ENCODE peak calls at places on chromosomes 5 and 9, in six cellular contexts. T, O, D, L, H and W are unnamed samples.

GRCh38 chr9:134410078-134410834 is 84.0 kb downstream of the RXRA start:
- DNase-seq in T (no peak), O (no peak), D (no peak), L (no peak), H (no peak), W (no peak)

GRCh38 chr5:10253390-10253789 is 3.3 kb downstream of the CCT5 start:
- DNase-seq in T (no peak), O (no peak), D (no peak), L (no peak), H (no peak), W (no peak)

GRCh38 chr5:52674815-52675545 is 112.7 kb upstream of the ITGA1 start:
- DNase-seq in T (no peak), O (no peak), D (no peak), L (peak), H (peak), W (peak)

GRCh38 chr9:72140582-72140981 is 8.7 kb upstream of the GDA start:
- DNase-seq in T (no peak), O (no peak), D (no peak), L (no peak), H (no peak), W (no peak)

GRCh38 chr5:38078161-38078560 is 180.2 kb upstream of the EGFLAM start:
- DNase-seq in T (no peak), O (no peak), D (no peak), L (no peak), H (no peak), W (no peak)

GRCh38 chr9:83937861-83938455 is 16.7 kb upstream of the KIF27 start:
- DNase-seq in T (peak), O (no peak), D (peak), L (peak), H (peak), W (no peak)

GRCh38 chr9:90408659-90409058 is 234.0 kb downstream of the DIRAS2 start:
- DNase-seq in T (no peak), O (no peak), D (no peak), L (no peak), H (no peak), W (no peak)

GRCh38 chr9:114560956-114561355 is 26.6 kb upstream of the ATP6V1G1 start:
- DNase-seq in T (no peak), O (no peak), D (no peak), L (no peak), H (no peak), W (no peak)

GRCh38 chr5:29213475-29213874 is 1980.0 kb upstream of the CDH6 start:
- DNase-seq in T (no peak), O (no peak), D (no peak), L (no peak), H (no peak), W (no peak)

GRCh38 chr5:83844320-83845068 is 123.8 kb upstream of the HAPLN1 start:
- DNase-seq in T (no peak), O (no peak), D (no peak), L (no peak), H (peak), W (peak)

GRCh38 chr9:21677387-21677786 is 125.0 kb upstream of the MTAP start:
- DNase-seq in T (peak), O (no peak), D (no peak), L (no peak), H (no peak), W (no peak)

GRCh38 chr5:171628344-171628743 is 157.3 kb upstream of the SMIM23 start:
- DNase-seq in T (no peak), O (no peak), D (no peak), L (no peak), H (no peak), W (no peak)

GRCh38 chr5:173888473-173889135 is 455 bp downstream of the CPEB4 start:
- DNase-seq in T (no peak), O (no peak), D (peak), L (peak), H (peak), W (no peak)

GRCh38 chr5:15500326-15500958 is 462 bp downstream of the FBXL7 start:
- DNase-seq in T (no peak), O (peak), D (no peak), L (peak), H (peak), W (no peak)

GRCh38 chr5:166369326-166369725 is 1922.1 kb upstream of the WWC1 start:
- DNase-seq in T (no peak), O (no peak), D (no peak), L (no peak), H (peak), W (no peak)

GRCh38 chr9:4111233-4112000 is 188.5 kb downstream of the GLIS3 start:
- DNase-seq in T (no peak), O (no peak), D (no peak), L (no peak), H (no peak), W (no peak)

GRCh38 chr5:15425802-15426201 is 74.2 kb upstream of the FBXL7 start:
- DNase-seq in T (no peak), O (no peak), D (no peak), L (no peak), H (peak), W (no peak)

GRCh38 chr5:119411291-119411934 is 40.9 kb upstream of the HSD17B4 start:
- DNase-seq in T (no peak), O (no peak), D (no peak), L (peak), H (peak), W (no peak)

GRCh38 chr9:86361176-86361575 is 7.0 kb upstream of the TUT7 start:
- DNase-seq in T (no peak), O (no peak), D (no peak), L (no peak), H (no peak), W (no peak)

GRCh38 chr5:435961-436640 is 6.9 kb upstream of the EXOC3 start:
- DNase-seq in T (no peak), O (no peak), D (no peak), L (peak), H (peak), W (no peak)

GRCh38 chr9:16191691-16192402 is 639.0 kb downstream of the CCDC171 start:
- DNase-seq in T (peak), O (no peak), D (no peak), L (peak), H (peak), W (peak)

GRCh38 chr9:27094640-27095039 is 14.4 kb upstream of the TEK start:
- DNase-seq in T (no peak), O (no peak), D (no peak), L (peak), H (peak), W (no peak)

GRCh38 chr5:141208478-141208877 is at the start of gene PCDHB12:
- DNase-seq in T (no peak), O (no peak), D (no peak), L (peak), H (peak), W (no peak)

GRCh38 chr9:115952667-115953316 is 200.8 kb upstream of the PAPPA start:
- DNase-seq in T (no peak), O (no peak), D (no peak), L (no peak), H (peak), W (peak)